ENCODE peak calls at places on chromosomes 13 and 19, in seven cellular contexts. T, O, G, K, F, R and I are unnamed samples.

GRCh38 chr19:38952395-38953165 is 21.8 kb downstream of the MRPS12 start:
- DNase-seq in T (peak), O (no peak), G (no peak), K (no peak), F (no peak), R (no peak), I (no peak)

GRCh38 chr13:112073245-112074138 is 6.5 kb downstream of the SOX1 start:
- DNase-seq in T (no peak), O (no peak), G (no peak), K (no peak), F (no peak), R (no peak), I (no peak)

GRCh38 chr19:50496189-50497029 is 14.6 kb downstream of the JOSD2 start:
- DNase-seq in T (peak), O (no peak), G (no peak), K (no peak), F (peak), R (peak), I (no peak)

GRCh38 chr19:33032218-33032781 is 32.4 kb downstream of the RHPN2 start:
- DNase-seq in T (no peak), O (no peak), G (no peak), K (no peak), F (no peak), R (no peak), I (no peak)

GRCh38 chr13:46341112-46341711 is 45.8 kb downstream of the RUBCNL start:
- DNase-seq in T (no peak), O (no peak), G (peak), K (no peak), F (no peak), R (no peak), I (no peak)

GRCh38 chr13:29577135-29578051 is 18.1 kb downstream of the SLC7A1 start:
- DNase-seq in T (peak), O (no peak), G (no peak), K (no peak), F (peak), R (no peak), I (no peak)

GRCh38 chr13:49214917-49215376 is 5.2 kb upstream of the MLNR start:
- DNase-seq in T (peak), O (no peak), G (no peak), K (no peak), F (no peak), R (no peak), I (no peak)

GRCh38 chr13:113325779-113326178 is 28.7 kb downstream of the LAMP1 start:
- DNase-seq in T (no peak), O (no peak), G (no peak), K (no peak), F (no peak), R (no peak), I (no peak)

GRCh38 chr13:110774051-110774450 is 60.6 kb downstream of the ING1 start:
- DNase-seq in T (no peak), O (no peak), G (no peak), K (no peak), F (no peak), R (no peak), I (no peak)

GRCh38 chr19:44308011-44308410 is 3.2 kb upstream of the ZNF235 start:
- DNase-seq in T (no peak), O (no peak), G (no peak), K (no peak), F (no peak), R (no peak), I (no peak)

GRCh38 chr19:43780706-43781525 is at the start of gene KCNN4:
- DNase-seq in T (no peak), O (no peak), G (no peak), K (no peak), F (no peak), R (no peak), I (no peak)

GRCh38 chr13:44326961-44327360 is 46.7 kb upstream of the SERP2 start:
- DNase-seq in T (no peak), O (no peak), G (no peak), K (no peak), F (no peak), R (no peak), I (no peak)
- TF ChIP-seq CTCF in T (no peak), O (no peak), G (no peak), K (no peak), F (no peak), R (no peak), I (no peak)

GRCh38 chr19:12666305-12667048 is at the start of the genes MAN2B1 and WDR83:
- DNase-seq in T (peak), O (no peak), G (peak), K (peak), F (peak), R (peak), I (peak)
- TF ChIP-seq CTCF in T (no peak), O (no peak), G (no peak), K (no peak), F (no peak), R (peak), I (no peak)

GRCh38 chr19:23439623-23440022 is 44.4 kb upstream of the ZNF91 start:
- DNase-seq in T (no peak), O (no peak), G (no peak), K (no peak), F (no peak), R (no peak), I (no peak)
- TF ChIP-seq CTCF in T (no peak), O (no peak), G (no peak), K (no peak), F (peak), R (no peak), I (no peak)

DNA sequence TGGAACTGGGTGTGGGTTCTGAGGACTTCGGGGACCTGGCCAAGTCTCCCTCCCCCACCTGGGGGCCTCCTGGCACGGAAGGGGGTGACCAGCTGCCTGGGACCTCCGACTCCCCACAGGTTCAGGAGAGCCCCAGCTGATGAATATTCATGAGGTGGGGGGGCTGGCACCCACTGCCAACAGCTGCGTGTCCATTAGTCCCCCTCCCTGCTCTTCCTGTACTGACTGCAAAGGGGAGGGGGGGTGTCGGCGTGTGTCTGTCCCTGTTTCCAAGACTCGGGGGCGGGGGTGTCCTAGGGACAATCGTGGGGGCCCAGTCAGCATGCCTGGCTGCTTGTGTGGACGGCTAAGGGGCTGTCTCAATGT is 10.6 kb upstream of the NFIX start:
- DNase-seq in T (no peak), O (no peak), G (no peak), K (no peak), F (no peak), R (no peak), I (no peak)
- TF ChIP-seq CTCF in T (no peak), O (no peak), G (no peak), K (no peak), F (no peak), R (no peak), I (no peak)

DNA sequence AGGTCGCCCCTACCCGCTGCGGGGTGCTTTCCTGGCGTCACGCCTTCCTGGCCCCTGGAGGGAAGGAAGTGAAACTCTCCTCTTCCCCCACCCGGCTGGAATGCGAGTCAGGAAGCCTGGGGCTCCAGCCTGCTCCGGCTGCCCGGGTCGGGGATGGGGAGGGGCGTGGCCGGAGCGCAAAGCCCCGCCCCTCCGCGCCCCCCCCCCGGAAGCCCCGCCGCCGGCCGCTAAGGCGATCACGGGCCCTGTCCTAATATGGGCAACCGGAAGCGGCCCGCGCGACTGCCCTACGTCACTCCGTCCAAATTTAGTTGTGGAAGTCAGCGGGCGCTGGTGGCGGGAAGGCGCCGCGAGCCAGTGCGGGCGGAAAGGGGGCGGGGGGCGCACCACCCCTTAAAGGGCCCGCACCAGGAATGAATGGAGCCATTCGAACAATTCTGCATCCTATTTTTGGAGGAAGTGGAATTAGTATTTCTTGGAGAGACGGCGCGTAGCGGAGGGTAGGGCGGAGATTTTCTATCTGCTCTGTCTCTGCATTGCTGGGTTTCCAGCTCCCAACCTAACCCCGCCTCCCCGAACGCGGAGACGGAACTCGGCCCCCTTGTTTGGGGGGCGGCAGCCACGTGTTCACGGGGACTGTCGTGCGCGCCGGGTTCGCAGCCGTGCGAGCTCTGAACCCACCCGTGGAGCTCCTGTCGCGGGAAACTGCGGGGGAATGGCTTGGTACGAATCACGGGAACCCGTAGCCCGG is 1.6 kb downstream of the IER2 start:
- DNase-seq in T (peak), O (peak), G (peak), K (peak), F (peak), R (peak), I (peak)
- TF ChIP-seq CTCF in T (peak), O (peak), G (no peak), K (peak), F (peak), R (peak), I (no peak)

GRCh38 chr19:29259153-29259552 is 46.2 kb upstream of the UQCRFS1 start:
- DNase-seq in T (no peak), O (no peak), G (no peak), K (no peak), F (no peak), R (no peak), I (peak)
- TF ChIP-seq CTCF in T (no peak), O (no peak), G (no peak), K (peak), F (no peak), R (no peak), I (no peak)

GRCh38 chr19:848457-848921 is 3.6 kb upstream of the ELANE start:
- DNase-seq in T (no peak), O (no peak), G (no peak), K (no peak), F (no peak), R (no peak), I (no peak)

GRCh38 chr19:850979-851335 is 1.1 kb upstream of the ELANE start:
- DNase-seq in T (no peak), O (no peak), G (no peak), K (no peak), F (no peak), R (no peak), I (no peak)

GRCh38 chr19:853014-853553 is 981 bp downstream of the ELANE start:
- DNase-seq in T (no peak), O (no peak), G (no peak), K (no peak), F (no peak), R (no peak), I (no peak)

GRCh38 chr19:852136-853013 is at the start of gene ELANE:
- DNase-seq in T (no peak), O (no peak), G (no peak), K (no peak), F (no peak), R (no peak), I (no peak)

GRCh38 chr19:850221-850978 is 1.7 kb upstream of the ELANE start:
- DNase-seq in T (peak), O (peak), G (peak), K (peak), F (peak), R (peak), I (peak)
- TF ChIP-seq CTCF in T (no peak), O (no peak), G (no peak), K (no peak), F (no peak), R (no peak), I (no peak)

GRCh38 chr13:77489566-77490337 is 45.8 kb upstream of the SCEL start:
- DNase-seq in T (no peak), O (no peak), G (no peak), K (no peak), F (no peak), R (no peak), I (no peak)

GRCh38 chr13:77494226-77494625 is 41.3 kb upstream of the SCEL start:
- DNase-seq in T (no peak), O (no peak), G (no peak), K (no peak), F (no peak), R (no peak), I (no peak)

DNA sequence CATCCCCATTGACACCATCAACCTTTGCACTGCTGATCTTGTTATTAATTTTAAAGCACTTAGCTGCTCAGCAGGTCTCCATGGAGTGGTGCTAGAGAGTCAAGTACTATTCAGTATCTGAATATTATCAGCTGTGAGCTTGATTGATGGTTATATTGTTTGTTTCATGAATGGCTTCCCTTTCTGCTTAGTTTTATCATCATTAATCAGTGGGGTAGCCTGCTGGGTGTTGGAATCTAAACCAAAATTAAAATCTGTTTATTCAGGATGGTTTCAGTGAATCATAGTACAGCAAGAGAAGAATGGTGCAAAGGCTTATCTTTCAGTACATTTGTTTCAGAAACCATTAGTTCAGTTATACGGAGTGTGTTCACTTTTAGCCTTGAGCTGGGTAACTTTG is 42.5 kb upstream of the SCEL start:
- DNase-seq in T (peak), O (no peak), G (no peak), K (no peak), F (no peak), R (no peak), I (no peak)
- TF ChIP-seq CTCF in T (peak), O (no peak), G (no peak), K (peak), F (peak), R (peak), I (no peak)

DNA sequence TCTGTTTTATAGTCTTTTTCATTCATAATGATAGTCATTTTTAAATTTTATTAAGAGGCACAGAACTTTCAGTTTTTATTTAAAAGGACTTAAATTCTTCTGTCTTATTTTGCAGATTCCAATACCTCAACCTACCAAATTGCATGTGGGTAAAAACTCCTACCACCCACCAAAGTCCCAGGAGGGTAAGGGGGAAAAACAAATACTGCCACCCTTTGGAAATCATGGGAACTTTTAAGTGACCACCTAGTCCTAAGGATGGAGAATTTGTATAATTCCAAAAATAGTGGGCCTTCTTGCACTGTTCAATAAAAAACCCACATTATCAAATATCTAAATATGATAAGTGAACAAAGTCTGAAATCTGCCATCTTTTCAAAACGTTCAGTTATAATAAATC is 9.7 kb downstream of the SUPT20H start:
- DNase-seq in T (no peak), O (no peak), G (no peak), K (no peak), F (no peak), R (no peak), I (no peak)
- TF ChIP-seq CTCF in T (no peak), O (no peak), G (no peak), K (no peak), F (no peak), R (no peak), I (no peak)

GRCh38 chr19:5026706-5027273 is 57.9 kb downstream of the KDM4B start:
- DNase-seq in T (no peak), O (no peak), G (no peak), K (no peak), F (no peak), R (no peak), I (no peak)
- TF ChIP-seq CTCF in T (no peak), O (no peak), G (no peak), K (peak), F (no peak), R (no peak), I (no peak)